ENCODE peak calls at places on chromosomes 7 and 10, in four cellular contexts. One of them, this sample, is unnamed.

GRCh38 chr7:12696001-12696400 is 8.6 kb downstream of the ARL4A start:
- DNase-seq in kidney tubule cell: peak
- DNase-seq in AG09309: no peak
- DNase-seq in coronary artery: no peak
- DNase-seq in this sample: no peak

GRCh38 chr10:121659236-121659635 is 61.0 kb upstream of the FGFR2 start:
- DNase-seq in kidney tubule cell: no peak
- DNase-seq in coronary artery: peak
- DNase-seq in AG09309: no peak
- DNase-seq in this sample: no peak

GRCh38 chr7:1341361-1341675 is 108.6 kb downstream of the UNCX start:
- DNase-seq in kidney tubule cell: no peak
- DNase-seq in coronary artery: no peak
- DNase-seq in AG09309: no peak
- DNase-seq in this sample: no peak

GRCh38 chr7:22357311-22358175 is 589 bp upstream of the RAPGEF5 start:
- DNase-seq in coronary artery: no peak
- DNase-seq in AG09309: no peak
- DNase-seq in kidney tubule cell: peak
- DNase-seq in this sample: peak

GRCh38 chr7:139823855-139824670 is 5.0 kb upstream of the TBXAS1 start:
- DNase-seq in kidney tubule cell: no peak
- DNase-seq in AG09309: no peak
- DNase-seq in coronary artery: no peak
- DNase-seq in this sample: no peak

GRCh38 chr7:107355616-107356015 is 114.2 kb upstream of the GPR22 start:
- DNase-seq in kidney tubule cell: peak
- DNase-seq in AG09309: peak
- DNase-seq in coronary artery: no peak
- DNase-seq in this sample: no peak

GRCh38 chr7:132102942-132103341 is 473.3 kb downstream of the PLXNA4 start:
- DNase-seq in AG09309: no peak
- DNase-seq in kidney tubule cell: no peak
- DNase-seq in coronary artery: no peak
- DNase-seq in this sample: no peak

GRCh38 chr10:129863231-129863663 is 100.8 kb downstream of the EBF3 start:
- DNase-seq in coronary artery: no peak
- DNase-seq in kidney tubule cell: no peak
- DNase-seq in AG09309: no peak
- DNase-seq in this sample: no peak

GRCh38 chr7:507623-508305 is 11.9 kb downstream of the PDGFA start:
- DNase-seq in AG09309: no peak
- DNase-seq in coronary artery: peak
- DNase-seq in kidney tubule cell: no peak
- DNase-seq in this sample: no peak

GRCh38 chr10:20195076-20195475 is 378.8 kb downstream of the PLXDC2 start:
- DNase-seq in AG09309: no peak
- DNase-seq in kidney tubule cell: peak
- DNase-seq in coronary artery: no peak
- DNase-seq in this sample: no peak

GRCh38 chr10:93465806-93466675 is 16.1 kb downstream of the MYOF start:
- DNase-seq in AG09309: peak
- DNase-seq in coronary artery: peak
- DNase-seq in kidney tubule cell: peak
- DNase-seq in this sample: peak

GRCh38 chr10:725786-726185 is 36.3 kb upstream of the DIP2C start:
- DNase-seq in AG09309: no peak
- DNase-seq in coronary artery: no peak
- DNase-seq in kidney tubule cell: no peak
- DNase-seq in this sample: no peak

GRCh38 chr10:85851300-85851699 is 515.3 kb downstream of the GRID1 start:
- DNase-seq in coronary artery: no peak
- DNase-seq in AG09309: no peak
- DNase-seq in kidney tubule cell: peak
- DNase-seq in this sample: peak

GRCh38 chr10:20232079-20232478 is 415.8 kb downstream of the PLXDC2 start:
- DNase-seq in AG09309: no peak
- DNase-seq in kidney tubule cell: no peak
- DNase-seq in coronary artery: no peak
- DNase-seq in this sample: no peak

GRCh38 chr7:114916261-114916892 is 5.5 kb upstream of the MDFIC start:
- DNase-seq in coronary artery: no peak
- DNase-seq in kidney tubule cell: no peak
- DNase-seq in AG09309: no peak
- DNase-seq in this sample: no peak

GRCh38 chr7:99143853-99144672 is at the start of gene SMURF1:
- DNase-seq in kidney tubule cell: peak
- DNase-seq in coronary artery: peak
- DNase-seq in AG09309: no peak
- DNase-seq in this sample: peak

GRCh38 chr7:98526059-98526458 is 91.0 kb upstream of the NPTX2 start:
- DNase-seq in AG09309: no peak
- DNase-seq in coronary artery: no peak
- DNase-seq in kidney tubule cell: no peak
- DNase-seq in this sample: no peak

GRCh38 chr7:19327011-19327410 is 181.8 kb upstream of the FERD3L start:
- DNase-seq in AG09309: no peak
- DNase-seq in kidney tubule cell: no peak
- DNase-seq in coronary artery: no peak
- DNase-seq in this sample: peak

GRCh38 chr10:115936926-115937755 is 335.9 kb downstream of the GFRA1 start:
- DNase-seq in coronary artery: no peak
- DNase-seq in AG09309: peak
- DNase-seq in kidney tubule cell: peak
- DNase-seq in this sample: no peak

GRCh38 chr10:94963901-94964300 is 25.4 kb downstream of the CYP2C9 start:
- DNase-seq in coronary artery: no peak
- DNase-seq in kidney tubule cell: peak
- DNase-seq in AG09309: no peak
- DNase-seq in this sample: peak

GRCh38 chr7:114645451-114645850 is 230.8 kb downstream of the FOXP2 start:
- DNase-seq in coronary artery: no peak
- DNase-seq in AG09309: no peak
- DNase-seq in kidney tubule cell: peak
- DNase-seq in this sample: no peak

GRCh38 chr10:72069751-72070501 is 18.4 kb downstream of the SPOCK2 start:
- DNase-seq in AG09309: no peak
- DNase-seq in kidney tubule cell: peak
- DNase-seq in coronary artery: no peak
- DNase-seq in this sample: no peak

GRCh38 chr7:47449810-47450586 is 131.9 kb downstream of the TNS3 start:
- DNase-seq in kidney tubule cell: peak
- DNase-seq in AG09309: peak
- DNase-seq in coronary artery: peak
- DNase-seq in this sample: no peak

GRCh38 chr7:142685877-142686508 is 63.3 kb upstream of the PRSS1 start:
- DNase-seq in AG09309: no peak
- DNase-seq in coronary artery: no peak
- DNase-seq in kidney tubule cell: no peak
- DNase-seq in this sample: no peak

GRCh38 chr7:53003653-53004445 is 31.6 kb upstream of the POM121L12 start:
- DNase-seq in coronary artery: no peak
- DNase-seq in kidney tubule cell: no peak
- DNase-seq in AG09309: no peak
- DNase-seq in this sample: no peak

GRCh38 chr7:141251180-141251579 is 177.3 kb downstream of the TMEM178B start:
- DNase-seq in coronary artery: no peak
- DNase-seq in kidney tubule cell: no peak
- DNase-seq in AG09309: no peak
- DNase-seq in this sample: no peak

GRCh38 chr7:91182819-91183405 is 81.3 kb upstream of the FZD1 start:
- DNase-seq in AG09309: peak
- DNase-seq in coronary artery: no peak
- DNase-seq in kidney tubule cell: peak
- DNase-seq in this sample: no peak

GRCh38 chr7:52197234-52197633 is 838.2 kb upstream of the POM121L12 start:
- DNase-seq in kidney tubule cell: no peak
- DNase-seq in coronary artery: no peak
- DNase-seq in AG09309: no peak
- DNase-seq in this sample: no peak

GRCh38 chr10:76218045-76218444 is 786.6 kb downstream of the LRMDA start:
- DNase-seq in kidney tubule cell: no peak
- DNase-seq in coronary artery: no peak
- DNase-seq in AG09309: no peak
- DNase-seq in this sample: no peak

This sample was measured in Caki2.